ENCODE peak calls at places on chromosome 19, in nine cellular contexts. V is tibial artery; W is IMR-90; D is RWPE2; I is PC-3; S is heart right ventricle; E is CD8-positive, alpha-beta memory T cell; K is iPS DF 6.9; P is CD8-positive, alpha-beta T cell. N is an unnamed sample.

GRCh38 chr19:7355151-7355845 is 6.6 kb downstream of the ARHGEF18 start:
- DNase-seq in V (no peak), W (peak; percentile 59), K (no peak), D (no peak), P (no peak), E (no peak), S (no peak), I (no peak), N (no peak)

GRCh38 chr19:29526730-29527499 is 1.1 kb downstream of the VSTM2B start:
- DNase-seq in V (no peak), I (no peak), D (no peak), K (no peak), E (no peak), S (no peak), W (no peak), P (no peak), N (no peak)

GRCh38 chr19:33665776-33666175 is 44.0 kb downstream of the CHST8 start:
- DNase-seq in P (no peak), E (no peak), S (no peak), K (no peak), D (no peak), W (no peak), I (no peak), V (no peak), N (no peak)

GRCh38 chr19:52691737-52692136 is 43.1 kb downstream of the ZNF611 start:
- DNase-seq in S (no peak), K (no peak), V (no peak), P (no peak), I (no peak), W (no peak), D (no peak), E (no peak), N (no peak)

GRCh38 chr19:45124021-45124420 is 31.0 kb downstream of the PPP1R37 start:
- DNase-seq in E (no peak), K (no peak), D (no peak), W (no peak), I (no peak), P (no peak), V (no peak), S (no peak), N (no peak)

GRCh38 chr19:15469513-15470297 is 5.4 kb upstream of the RASAL3 start:
- DNase-seq in W (no peak), E (no peak), K (no peak), V (no peak), P (peak; percentile 42), S (no peak), D (no peak), I (no peak), N (no peak)

GRCh38 chr19:34816708-34817107 is 43.7 kb upstream of the ZNF599 start:
- DNase-seq in S (no peak), W (no peak), D (no peak), K (no peak), V (no peak), E (no peak), P (no peak), I (no peak), N (no peak)

GRCh38 chr19:1998712-1999708 is 16.5 kb downstream of the BTBD2 start:
- DNase-seq in V (no peak), I (no peak), W (no peak), K (no peak), D (peak; percentile 54), E (no peak), P (no peak), S (no peak), N (no peak)

GRCh38 chr19:7928741-7929701 is 3.1 kb upstream of the CTXN1 start:
- DNase-seq in W (peak; percentile 88), V (peak; percentile 80), I (peak; percentile 87), E (peak; percentile 77), D (peak; percentile 66), P (peak; percentile 85), K (no peak), S (no peak), N (no peak)

GRCh38 chr19:30046522-30046921 is 104.5 kb downstream of the URI1 start:
- DNase-seq in K (no peak), S (no peak), D (no peak), I (peak; percentile 36), P (no peak), E (no peak), W (peak; percentile 1), V (no peak), N (no peak)

GRCh38 chr19:48835734-48836088 is 580 bp downstream of the HSD17B14 start:
- DNase-seq in S (peak; percentile 93), K (peak; percentile 92), E (peak; percentile 83), D (peak; percentile 85), I (peak; percentile 87), W (peak; percentile 71), V (peak; percentile 98), P (peak; percentile 95), N (peak; percentile 71)

GRCh38 chr19:28244966-28245365 is 968.0 kb downstream of the UQCRFS1 start:
- DNase-seq in E (no peak), D (no peak), K (no peak), V (no peak), P (no peak), S (no peak), W (no peak), I (no peak), N (no peak)

GRCh38 chr19:10797541-10798256 is 38.3 kb downstream of the TMED1 start:
- DNase-seq in W (no peak), S (no peak), D (no peak), K (no peak), P (peak; percentile 78), E (peak; percentile 94), I (no peak), V (no peak), N (no peak)

GRCh38 chr19:3340340-3340739 is 26.0 kb upstream of the NFIC start:
- DNase-seq in I (no peak), S (no peak), V (no peak), W (no peak), D (no peak), P (no peak), E (no peak), K (no peak), N (no peak)

DNA sequence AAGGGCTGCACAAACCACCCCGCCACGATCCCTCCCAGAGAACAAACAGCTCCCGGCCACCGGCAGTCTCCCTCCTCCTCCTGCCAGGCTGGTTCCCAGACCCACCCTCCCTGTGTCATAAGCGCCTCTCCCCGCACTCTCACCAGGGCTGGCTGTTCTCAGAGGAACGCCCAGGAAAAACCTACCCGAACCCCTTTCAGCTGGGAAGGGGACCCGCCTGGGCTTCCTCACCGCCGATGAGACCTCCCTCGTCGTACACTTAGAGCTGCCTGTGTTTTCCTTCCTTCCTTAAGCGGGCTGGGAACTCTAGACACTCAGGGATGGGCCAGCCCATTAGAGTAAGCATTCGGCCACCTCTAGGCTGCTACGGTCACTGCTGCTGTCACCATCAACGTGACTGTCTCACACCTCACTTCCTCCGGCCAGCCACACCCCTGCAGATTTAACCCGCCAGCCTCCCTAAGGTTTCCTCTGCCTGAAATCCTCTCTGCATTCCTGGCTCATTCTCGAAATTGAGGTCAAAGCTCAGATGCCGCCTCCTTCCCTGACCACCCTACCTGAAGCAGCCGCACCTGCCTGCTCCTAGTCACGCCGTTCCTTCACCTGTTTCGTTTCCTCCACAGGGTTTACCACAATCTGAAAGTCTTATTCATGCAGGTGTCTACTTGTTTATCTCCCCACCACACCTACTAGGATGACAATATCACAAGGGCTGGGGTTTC is 6.3 kb upstream of the RDH13 start:
- DNase-seq in I (peak; percentile 89), K (no peak), E (no peak), D (no peak), S (peak; percentile 44), V (no peak), W (no peak), P (no peak), N (no peak)
- H3K27ac ChIP-seq in I (peak overlapping the region; percentile 96), K (no peak overlapping the region), E (peak overlapping the region; percentile 16), D (no peak overlapping the region), S (peak overlapping the region; percentile 53), V (peak overlapping the region; percentile 25), W (no peak overlapping the region), P (no peak overlapping the region), N (no peak overlapping the region)

DNA sequence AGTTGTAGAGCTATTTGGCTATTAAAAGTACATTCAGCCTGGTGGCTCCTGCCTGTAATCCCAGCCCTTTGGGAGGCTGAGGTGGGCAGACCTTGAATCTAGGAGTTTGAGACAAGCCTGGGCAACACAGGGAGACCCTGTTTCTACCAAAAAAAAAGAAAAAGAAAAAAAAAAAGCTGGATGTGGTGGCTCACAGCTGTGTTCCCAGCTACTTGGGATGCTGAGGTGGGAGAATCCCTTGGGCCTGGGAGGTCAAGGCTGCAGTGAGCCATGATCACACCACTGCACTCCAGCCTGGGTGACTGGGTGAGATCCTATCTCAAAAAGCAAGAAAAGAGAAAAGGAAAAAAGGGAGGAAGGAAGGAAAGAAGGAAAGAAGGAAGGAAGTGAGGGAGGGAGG is 9.6 kb upstream of the IZUMO2 start:
- DNase-seq in W (no peak), P (no peak), K (no peak), S (no peak), V (no peak), D (no peak), E (no peak), I (no peak), N (no peak)
- H3K27ac ChIP-seq in W (no peak overlapping the region), P (no peak overlapping the region), K (no peak overlapping the region), S (no peak overlapping the region), V (no peak overlapping the region), D (no peak overlapping the region), E (no peak overlapping the region), I (no peak overlapping the region), N (no peak overlapping the region)

DNA sequence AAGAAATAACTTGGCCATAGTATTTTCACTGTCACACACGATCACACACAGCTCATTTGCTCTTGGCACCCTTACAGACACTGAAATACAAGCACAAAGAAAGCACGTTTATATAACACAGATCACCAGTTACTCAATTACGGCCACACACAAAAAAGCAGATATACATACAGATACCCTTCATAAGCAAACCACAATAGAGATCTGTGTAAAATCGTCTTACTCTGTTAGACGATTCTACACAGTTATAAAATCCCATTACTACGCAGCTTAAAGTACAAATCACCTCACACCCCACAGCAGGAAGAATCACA is 661 bp upstream of the ZNF420 start:
- DNase-seq in D (no peak), E (no peak), P (no peak), V (no peak), K (no peak), S (no peak), W (peak; percentile 11), I (peak; percentile 1), N (no peak)
- H3K27ac ChIP-seq in D (peak overlapping the region; percentile 9), E (peak overlapping the region; percentile 69), P (peak overlapping the region; percentile 56), V (peak overlapping the region; percentile 83), K (no peak overlapping the region), S (peak overlapping the region; percentile 92), W (peak overlapping the region; percentile 53), I (no peak overlapping the region), N (peak overlapping the region; percentile 81)

DNA sequence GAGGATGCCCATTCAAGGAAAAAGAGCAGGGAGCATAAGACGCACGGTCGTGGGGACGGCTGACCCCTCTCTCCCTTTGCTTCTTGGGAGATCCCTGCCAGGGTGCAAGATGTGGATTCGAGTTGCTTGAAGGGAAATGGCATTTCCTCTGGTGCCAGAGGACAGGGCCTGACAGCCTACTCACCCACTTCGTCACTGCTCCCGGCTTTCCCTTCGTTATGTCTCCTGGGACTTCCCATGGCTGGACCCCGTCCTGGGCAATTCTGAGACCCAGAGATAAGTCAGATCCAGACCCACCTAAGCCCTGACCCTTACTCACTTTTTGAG is 1.2 kb downstream of the TBC1D17 start:
- DNase-seq in K (no peak), V (no peak), D (no peak), W (no peak), I (no peak), P (no peak), E (no peak), S (no peak), N (no peak)
- H3K27ac ChIP-seq in K (no peak overlapping the region), V (peak overlapping the region; percentile 100), D (peak overlapping the region; percentile 81), W (no peak overlapping the region), I (no peak overlapping the region), P (peak overlapping the region; percentile 98), E (peak overlapping the region; percentile 98), S (peak overlapping the region; percentile 91), N (peak overlapping the region; percentile 99)

GRCh38 chr19:16896098-16896912 is 7.5 kb downstream of the F2RL3 start:
- DNase-seq in W (no peak), P (no peak), D (no peak), K (no peak), V (no peak), S (no peak), E (no peak), I (no peak), N (no peak)
- H3K27ac ChIP-seq in W (peak overlapping the region; percentile 16), P (no peak overlapping the region), D (no peak overlapping the region), K (no peak overlapping the region), V (peak overlapping the region; percentile 69), S (peak overlapping the region; percentile 89), E (peak overlapping the region; percentile 59), I (no peak overlapping the region), N (no peak overlapping the region)